ENCODE peak calls at places on chromosome 7, in six cellular contexts. M is H9, F is trophoblast cell, Z is IMR-90, S is H1, Y is mesenchymal stem cell. D is an unnamed sample.

GRCh38 chr7:18553585-18554055 is 58.1 kb downstream of the HDAC9 start:
- DNase-seq in M (no peak), F (no peak), Z (no peak), S (no peak), Y (no peak), D (no peak)

GRCh38 chr7:6350057-6350752 is 77.8 kb upstream of the CYTH3 start:
- DNase-seq in M (no peak), F (no peak), Z (peak; percentile 50), S (no peak), Y (no peak), D (no peak)

GRCh38 chr7:109354000-109354399 is 784.3 kb downstream of the DNAJB9 start:
- DNase-seq in M (no peak), F (no peak), Z (no peak), S (no peak), Y (no peak), D (no peak)

GRCh38 chr7:17680026-17680425 is 260.3 kb downstream of the SNX13 start:
- DNase-seq in M (no peak), F (peak; percentile 77), Z (peak; percentile 83), S (no peak), Y (peak; percentile 91), D (peak; percentile 69)

GRCh38 chr7:116582806-116583444 is 58.1 kb downstream of the CAV1 start:
- DNase-seq in M (no peak), F (peak; percentile 95), Z (peak; percentile 80), S (no peak), Y (peak; percentile 96), D (no peak)

GRCh38 chr7:50119815-50120637 is 27.0 kb upstream of the ZPBP start:
- DNase-seq in M (peak; percentile 64), F (no peak), Z (no peak), S (peak; percentile 53), Y (no peak), D (peak; percentile 2)

GRCh38 chr7:129110575-129111376 is 33.7 kb upstream of the TSPAN33 start:
- DNase-seq in M (peak; percentile 88), F (no peak), Z (no peak), S (peak; percentile 61), Y (peak; percentile 42), D (no peak)

GRCh38 chr7:150876817-150877526 is 24.7 kb downstream of the AOC1 start:
- DNase-seq in M (peak; percentile 86), F (peak; percentile 83), Z (peak; percentile 64), S (peak; percentile 79), Y (peak; percentile 94), D (peak; percentile 80)

GRCh38 chr7:74334026-74334425 is 44.8 kb downstream of the CLIP2 start:
- DNase-seq in M (no peak), F (peak; percentile 49), Z (peak; percentile 94), S (no peak), Y (peak; percentile 89), D (no peak)

GRCh38 chr7:45021604-45022296 is 21.7 kb downstream of the CCM2 start:
- DNase-seq in M (no peak), F (no peak), Z (peak; percentile 72), S (no peak), Y (peak; percentile 62), D (no peak)

GRCh38 chr7:7972128-7972527 is 3.5 kb downstream of the GLCCI1 start:
- DNase-seq in M (no peak), F (no peak), Z (peak; percentile 6), S (no peak), Y (peak; percentile 31), D (no peak)

GRCh38 chr7:127879436-127879835 is 151.8 kb downstream of the LRRC4 start:
- DNase-seq in M (no peak), F (peak; percentile 77), Z (no peak), S (no peak), Y (no peak), D (no peak)

GRCh38 chr7:96322373-96322695 is 436 bp upstream of the SLC25A13 start:
- DNase-seq in M (no peak), F (no peak), Z (no peak), S (no peak), Y (no peak), D (no peak)

DNA sequence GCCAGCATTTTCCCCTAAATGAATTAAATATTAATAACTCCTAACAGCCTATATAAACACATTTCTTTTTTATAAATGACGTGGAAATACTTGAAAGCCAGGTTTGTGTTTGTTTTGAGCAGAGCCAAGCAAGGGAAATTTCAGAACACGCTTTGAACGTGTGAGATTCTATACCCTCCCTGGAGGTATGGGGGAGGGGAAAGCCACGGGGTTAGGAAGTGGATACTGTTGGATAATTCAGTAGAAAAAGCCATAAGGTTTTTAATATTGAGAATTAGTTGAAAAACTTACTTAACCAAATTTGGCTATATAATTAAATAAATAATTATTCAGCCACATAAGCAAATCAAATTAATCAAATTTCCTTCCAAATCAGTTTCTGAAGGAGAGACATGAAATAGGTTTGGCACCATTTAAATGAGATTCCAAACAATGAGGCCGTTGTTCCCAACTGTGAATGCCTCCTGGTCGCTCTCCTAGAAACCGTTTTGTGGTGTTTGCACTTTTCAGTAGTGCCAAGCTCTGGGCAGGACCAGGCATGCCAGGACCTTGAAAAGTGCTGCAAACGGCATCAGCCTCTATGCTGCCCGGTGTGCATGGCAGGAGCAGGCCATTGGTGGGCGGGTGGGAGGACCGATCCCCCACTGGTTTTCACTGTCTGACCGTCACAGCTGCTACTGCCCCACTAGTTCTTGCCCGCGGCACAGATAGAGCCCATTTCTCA is 88.1 kb downstream of the SEPTIN14 start:
- DNase-seq in M (peak; percentile 61), F (no peak), Z (no peak), S (peak; percentile 53), Y (no peak), D (no peak)
- H3K14ac ChIP-seq in M (no peak overlapping the region), F (no peak overlapping the region), Z (no peak overlapping the region), S (no peak overlapping the region), Y (no peak overlapping the region), D (no peak overlapping the region)

DNA sequence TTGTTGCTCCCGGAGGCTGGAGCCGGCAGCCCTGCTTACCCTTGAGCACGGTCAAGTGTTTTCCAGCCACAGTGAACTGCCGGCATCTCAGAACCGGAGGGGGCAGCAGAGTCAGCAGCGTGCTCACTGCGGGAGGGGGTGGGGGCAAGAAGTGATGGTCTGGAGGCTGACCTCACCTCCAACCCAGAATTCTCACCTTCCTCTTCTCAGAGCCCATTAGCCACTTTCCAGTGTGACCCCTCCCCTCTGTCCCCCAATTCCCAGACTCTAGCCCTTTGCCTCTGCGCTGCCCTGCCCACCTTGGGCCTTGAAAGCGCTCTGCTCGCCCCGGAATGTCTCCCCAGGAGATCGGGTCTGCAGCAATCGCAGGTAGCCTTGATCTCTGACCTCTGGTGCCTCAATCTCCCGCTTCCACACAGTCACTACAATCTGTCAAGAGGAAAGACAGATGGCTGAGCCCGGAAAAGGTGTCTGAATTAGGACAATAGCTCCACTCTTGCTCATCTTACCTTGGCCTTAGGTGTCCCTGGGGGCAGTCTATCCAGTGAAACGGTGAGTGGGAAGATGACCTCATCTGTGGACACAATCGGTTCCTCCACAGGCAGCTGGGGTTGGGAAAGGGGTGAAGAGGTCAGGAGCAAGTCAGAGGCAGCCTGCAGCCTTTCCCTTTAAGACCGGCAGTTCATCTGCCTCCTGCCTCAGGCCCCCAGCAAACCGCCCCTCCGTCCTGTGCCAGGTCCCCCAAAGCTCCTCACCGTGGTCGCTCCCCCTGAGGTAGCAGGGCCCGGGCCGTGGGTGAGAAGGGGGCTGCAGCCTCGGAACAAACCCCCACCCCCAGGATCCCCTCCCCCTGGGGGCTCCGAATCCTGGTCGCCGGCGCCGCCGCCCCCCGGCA is 942 bp downstream of the TRAPPC14 start:
- DNase-seq in M (peak; percentile 62), F (peak; percentile 93), Z (peak; percentile 64), S (no peak), Y (peak; percentile 82), D (no peak)
- H3K18ac ChIP-seq in M (no peak overlapping the region), F (no peak overlapping the region), Z (no peak overlapping the region), S (no peak overlapping the region), Y (peak overlapping the region; percentile 87), D (no peak overlapping the region)

GRCh38 chr7:139297795-139298194 is 43.3 kb upstream of the FMC1 start:
- DNase-seq in M (no peak), F (no peak), Z (peak; percentile 2), S (no peak), Y (peak; percentile 7), D (peak; percentile 31)

GRCh38 chr7:139294241-139294640 is 46.9 kb upstream of the FMC1 start:
- DNase-seq in M (no peak), F (no peak), Z (no peak), S (no peak), Y (no peak), D (no peak)

GRCh38 chr7:139294951-139295555 is 46.1 kb upstream of the FMC1 start:
- DNase-seq in M (no peak), F (no peak), Z (no peak), S (no peak), Y (no peak), D (no peak)

GRCh38 chr7:139292821-139293220 is 48.3 kb upstream of the FMC1 start:
- DNase-seq in M (no peak), F (no peak), Z (no peak), S (no peak), Y (no peak), D (no peak)
- H3K23ac ChIP-seq in M (no peak overlapping the region), F (no peak overlapping the region), Z (no peak overlapping the region), S (no peak overlapping the region), Y (no peak overlapping the region), D (no peak overlapping the region)

DNA sequence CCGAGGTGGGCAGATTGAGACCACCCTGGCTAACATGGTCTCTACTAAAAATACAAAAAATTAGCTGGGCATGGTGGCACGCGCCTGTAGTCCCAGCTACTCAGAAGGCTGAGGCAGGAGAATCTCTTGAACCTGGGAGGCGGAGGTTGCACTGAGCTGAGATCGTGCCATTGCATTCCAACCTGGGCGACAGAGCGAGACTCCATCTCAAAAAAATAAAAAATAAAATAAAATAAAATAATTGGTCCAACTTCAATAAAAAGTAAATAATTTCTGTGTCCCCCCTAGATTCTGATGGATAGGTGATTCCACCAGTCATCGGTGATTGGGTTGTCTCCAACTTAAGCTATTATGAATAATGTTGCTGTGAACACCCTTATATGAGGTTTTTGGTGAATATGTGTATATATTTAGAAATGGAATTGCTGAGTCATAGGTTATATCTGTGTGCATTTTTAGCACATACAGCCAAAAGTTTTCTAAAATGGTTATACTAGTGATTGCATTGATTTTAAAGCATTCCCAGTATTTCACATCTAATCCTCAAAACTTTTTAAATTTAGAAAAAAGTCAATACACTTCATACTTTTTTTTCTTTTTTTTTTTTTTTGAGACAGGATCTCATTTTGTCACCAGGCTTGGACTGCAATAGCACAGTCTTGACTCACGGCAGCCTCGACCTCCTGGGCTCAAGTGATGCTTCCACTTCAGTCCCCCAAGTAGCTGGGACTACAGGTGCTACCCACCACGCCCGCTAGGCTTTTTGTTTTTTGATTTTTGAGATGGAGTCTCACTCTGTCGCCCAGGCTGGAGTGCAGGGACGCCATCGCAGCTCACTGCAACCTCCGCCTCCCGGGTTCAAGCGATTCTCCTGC is 13.7 kb upstream of the SRPK2 start:
- DNase-seq in M (no peak), F (no peak), Z (peak; percentile 55), S (no peak), Y (peak; percentile 17), D (no peak)
- H3K14ac ChIP-seq in M (no peak overlapping the region), F (no peak overlapping the region), Z (no peak overlapping the region), S (no peak overlapping the region), Y (no peak overlapping the region), D (no peak overlapping the region)

D was measured in neuronal stem cell.